ENCODE peak calls at places on chromosome 16, in four cellular contexts. One of them, this sample, is unnamed.

GRCh38 chr16:1688807-1689560 is 10.9 kb downstream of the JPT2 start:
- DNase-seq in mammary epithelial cell: peak; percentile 96
- DNase-seq in pancreas: no peak
- DNase-seq in omental fat pad: no peak
- DNase-seq in this sample: peak; percentile 94

GRCh38 chr16:19785512-19786130 is 67.5 kb downstream of the IQCK start:
- DNase-seq in mammary epithelial cell: no peak
- DNase-seq in pancreas: no peak
- DNase-seq in omental fat pad: no peak
- DNase-seq in this sample: no peak

GRCh38 chr16:24074574-24074973 is 181.6 kb upstream of the CACNG3 start:
- DNase-seq in mammary epithelial cell: no peak
- DNase-seq in pancreas: no peak
- DNase-seq in omental fat pad: no peak
- DNase-seq in this sample: no peak

GRCh38 chr16:48999034-48999433 is 282.6 kb downstream of the CBLN1 start:
- DNase-seq in mammary epithelial cell: no peak
- DNase-seq in pancreas: no peak
- DNase-seq in omental fat pad: no peak
- DNase-seq in this sample: no peak

GRCh38 chr16:68229431-68230175 is 6.3 kb downstream of the ESRP2 start:
- DNase-seq in mammary epithelial cell: peak; percentile 23
- DNase-seq in pancreas: peak; percentile 45
- DNase-seq in omental fat pad: no peak
- DNase-seq in this sample: peak; percentile 38

GRCh38 chr16:7216719-7217118 is 115.9 kb upstream of the RBFOX1 start:
- DNase-seq in mammary epithelial cell: no peak
- DNase-seq in pancreas: no peak
- DNase-seq in omental fat pad: no peak
- DNase-seq in this sample: no peak

GRCh38 chr16:67397812-67398545 is 4.7 kb upstream of the TPPP3 start:
- DNase-seq in mammary epithelial cell: peak; percentile 43
- DNase-seq in pancreas: no peak
- DNase-seq in omental fat pad: no peak
- DNase-seq in this sample: peak; percentile 66

GRCh38 chr16:75529056-75529905 is 6.6 kb downstream of the CHST5 start:
- DNase-seq in mammary epithelial cell: no peak
- DNase-seq in pancreas: no peak
- DNase-seq in omental fat pad: no peak
- DNase-seq in this sample: no peak

GRCh38 chr16:57144027-57144426 is 41.8 kb downstream of the PSME3IP1 start:
- DNase-seq in mammary epithelial cell: no peak
- DNase-seq in pancreas: no peak
- DNase-seq in omental fat pad: peak; percentile 8
- DNase-seq in this sample: no peak

GRCh38 chr16:75272097-75272548 is 20.7 kb upstream of the BCAR1 start:
- DNase-seq in mammary epithelial cell: no peak
- DNase-seq in pancreas: no peak
- DNase-seq in omental fat pad: no peak
- DNase-seq in this sample: no peak

GRCh38 chr16:57025941-57026777 is 36.8 kb downstream of the NLRC5 start:
- DNase-seq in mammary epithelial cell: no peak
- DNase-seq in pancreas: no peak
- DNase-seq in omental fat pad: no peak
- DNase-seq in this sample: no peak

GRCh38 chr16:64238576-64238975 is 883.3 kb downstream of the CDH11 start:
- DNase-seq in mammary epithelial cell: peak; percentile 0
- DNase-seq in pancreas: no peak
- DNase-seq in omental fat pad: no peak
- DNase-seq in this sample: peak; percentile 55

GRCh38 chr16:20401475-20402016 is 3.0 kb downstream of the PDILT start:
- DNase-seq in mammary epithelial cell: no peak
- DNase-seq in pancreas: no peak
- DNase-seq in omental fat pad: no peak
- DNase-seq in this sample: no peak

GRCh38 chr16:29198731-29199521 is 207.6 kb downstream of the NPIPB11 start:
- DNase-seq in mammary epithelial cell: no peak
- DNase-seq in pancreas: no peak
- DNase-seq in omental fat pad: peak; percentile 18
- DNase-seq in this sample: no peak

DNA sequence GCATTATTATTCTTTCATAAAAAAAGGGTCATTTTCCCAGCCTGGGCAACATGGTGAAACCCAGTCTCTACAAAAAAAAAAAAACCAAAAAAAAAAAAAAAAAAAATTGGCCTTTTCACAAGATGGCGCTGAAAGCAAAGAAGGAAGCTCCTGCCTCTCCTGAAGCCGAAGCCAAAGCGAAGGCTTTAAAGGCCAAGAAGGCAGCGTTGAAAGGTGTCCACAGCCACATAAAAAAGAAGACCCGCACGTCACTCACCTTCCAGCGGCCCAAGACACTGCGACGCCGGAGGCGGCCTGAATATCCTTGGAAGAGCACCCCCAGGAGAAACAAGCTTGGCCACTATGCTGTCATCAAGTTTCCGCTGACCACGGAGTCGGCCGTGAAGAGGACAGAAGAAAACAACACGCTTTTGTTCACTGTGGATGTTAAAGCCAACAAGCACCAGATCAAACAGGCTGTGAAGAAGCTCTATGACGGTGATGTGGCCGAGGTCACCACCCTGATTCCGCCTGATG is 4.9 kb upstream of the PGAP6 start:
- DNase-seq in mammary epithelial cell: no peak
- DNase-seq in pancreas: no peak
- DNase-seq in omental fat pad: no peak
- DNase-seq in this sample: no peak
- TF ChIP-seq CTCF in mammary epithelial cell: no peak
- TF ChIP-seq CTCF in pancreas: no peak
- TF ChIP-seq CTCF in omental fat pad: no peak
- TF ChIP-seq CTCF in this sample: no peak

DNA sequence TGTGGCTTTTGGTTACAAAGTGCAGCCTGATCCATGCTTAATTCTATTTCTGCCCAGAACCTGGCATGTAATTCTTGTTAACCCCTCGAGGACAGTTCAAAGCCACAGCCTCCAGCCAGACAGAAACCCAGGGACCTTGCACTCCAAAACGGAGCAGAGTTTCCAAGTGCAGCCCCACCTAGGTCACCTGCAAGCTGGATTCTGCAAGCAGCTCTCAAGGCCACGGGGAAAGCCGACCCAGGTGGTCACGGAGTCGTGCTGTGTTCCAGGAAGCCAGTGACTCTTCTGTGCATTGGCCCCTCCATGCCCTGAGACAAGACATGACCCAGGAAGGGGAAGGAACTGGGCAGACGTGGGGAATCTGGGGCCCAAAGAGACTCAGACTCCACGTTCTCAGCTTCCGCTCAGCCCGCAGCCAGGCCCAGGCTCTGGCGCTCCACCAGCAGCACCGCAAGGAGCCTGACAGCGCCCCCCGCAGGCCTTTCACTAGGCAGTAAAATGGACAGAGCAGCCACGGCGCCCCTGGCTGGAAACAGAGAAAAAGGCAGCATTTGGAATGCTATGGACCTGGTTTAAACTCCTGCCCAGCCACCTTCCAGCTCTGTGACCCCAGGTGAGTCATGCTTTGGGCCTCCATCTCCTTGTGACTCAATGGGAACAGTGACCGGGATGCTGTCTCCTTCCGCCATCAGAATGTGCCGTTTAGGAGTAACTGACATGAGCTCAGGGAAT is 27.3 kb upstream of the GSG1L start:
- DNase-seq in mammary epithelial cell: no peak
- DNase-seq in pancreas: no peak
- DNase-seq in omental fat pad: no peak
- DNase-seq in this sample: peak; percentile 25
- TF ChIP-seq CTCF in mammary epithelial cell: no peak
- TF ChIP-seq CTCF in pancreas: no peak
- TF ChIP-seq CTCF in omental fat pad: no peak
- TF ChIP-seq CTCF in this sample: peak; percentile 17

DNA sequence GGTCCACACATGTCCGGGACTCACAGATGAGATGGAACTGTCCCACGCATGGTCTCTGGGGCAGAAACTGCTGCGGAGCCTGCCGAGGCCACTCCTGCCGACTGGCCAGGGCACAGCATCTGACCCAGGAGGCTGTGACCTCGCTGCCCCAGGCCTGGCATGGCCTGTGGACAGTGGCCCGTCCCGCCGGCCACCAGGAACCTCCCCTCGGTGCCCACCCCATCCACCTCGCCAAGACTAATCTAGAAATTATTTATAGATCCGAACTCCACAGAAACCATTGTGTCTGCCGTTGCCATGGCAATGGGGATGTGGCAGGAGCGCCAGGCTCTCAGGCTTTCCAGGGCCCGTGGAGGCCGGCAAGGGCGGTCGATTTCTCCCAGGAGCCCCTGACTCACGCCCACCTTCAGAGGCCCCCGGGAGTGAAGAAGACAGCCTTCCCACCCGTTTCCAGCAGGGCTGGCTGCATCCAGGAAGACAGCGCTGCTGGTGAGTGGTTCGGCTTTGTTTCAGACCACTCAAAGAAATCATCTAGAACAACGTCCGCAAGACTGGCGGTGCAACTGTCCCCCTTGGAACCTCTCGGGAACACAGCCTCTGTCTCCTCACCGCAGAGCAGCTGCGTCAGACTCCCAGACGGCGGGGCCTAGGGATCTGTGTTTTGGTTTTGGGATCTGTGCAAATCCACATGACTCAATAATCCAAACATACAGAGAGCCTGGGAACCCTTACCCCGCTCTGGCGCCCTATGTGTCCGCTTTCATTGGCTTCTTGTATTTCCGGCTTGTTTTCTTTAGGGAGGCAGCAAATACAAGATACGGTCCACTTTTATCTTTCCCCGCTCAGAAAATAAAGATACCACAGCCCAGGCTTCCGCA is 48.4 kb upstream of the ZCCHC14 start:
- DNase-seq in mammary epithelial cell: no peak
- DNase-seq in pancreas: no peak
- DNase-seq in omental fat pad: no peak
- DNase-seq in this sample: peak; percentile 13
- TF ChIP-seq CTCF in mammary epithelial cell: no peak
- TF ChIP-seq CTCF in pancreas: no peak
- TF ChIP-seq CTCF in omental fat pad: no peak
- TF ChIP-seq CTCF in this sample: no peak

GRCh38 chr16:84746875-84747274 is 47.1 kb downstream of the USP10 start:
- DNase-seq in mammary epithelial cell: no peak
- DNase-seq in pancreas: no peak
- DNase-seq in omental fat pad: no peak
- DNase-seq in this sample: no peak
- TF ChIP-seq CTCF in mammary epithelial cell: peak; percentile 22
- TF ChIP-seq CTCF in pancreas: no peak
- TF ChIP-seq CTCF in omental fat pad: no peak
- TF ChIP-seq CTCF in this sample: peak; percentile 11

GRCh38 chr16:53631236-53631635 is 72.4 kb downstream of the RPGRIP1L start:
- DNase-seq in mammary epithelial cell: no peak
- DNase-seq in pancreas: no peak
- DNase-seq in omental fat pad: no peak
- DNase-seq in this sample: no peak
- TF ChIP-seq CTCF in mammary epithelial cell: no peak
- TF ChIP-seq CTCF in pancreas: no peak
- TF ChIP-seq CTCF in omental fat pad: no peak
- TF ChIP-seq CTCF in this sample: no peak

DNA sequence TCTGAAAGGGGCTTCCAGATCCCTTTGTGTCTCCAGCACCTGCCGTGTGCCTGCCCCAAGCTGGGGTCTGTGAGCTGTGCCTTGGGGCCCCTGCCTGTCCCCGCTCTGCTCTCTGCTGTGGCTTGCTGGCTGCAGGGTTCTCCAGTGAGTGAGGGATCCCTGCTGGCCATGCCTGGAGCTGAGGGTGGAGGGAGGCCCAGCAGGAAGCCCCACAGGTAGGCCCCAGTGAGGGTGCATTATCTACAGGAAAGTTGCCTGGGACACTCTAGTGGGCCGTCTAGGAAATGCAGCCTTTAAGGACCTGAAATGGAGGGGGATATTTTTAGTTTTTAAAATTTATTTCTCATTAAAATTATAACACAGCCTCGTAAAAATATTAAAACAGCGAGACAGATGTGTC is 50.9 kb downstream of the JPH3 start:
- DNase-seq in mammary epithelial cell: no peak
- DNase-seq in pancreas: no peak
- DNase-seq in omental fat pad: no peak
- DNase-seq in this sample: peak; percentile 1
- TF ChIP-seq CTCF in mammary epithelial cell: peak; percentile 42
- TF ChIP-seq CTCF in pancreas: no peak
- TF ChIP-seq CTCF in omental fat pad: no peak
- TF ChIP-seq CTCF in this sample: peak; percentile 20

GRCh38 chr16:15046692-15047376 is 9.0 kb downstream of the NTAN1 start:
- DNase-seq in mammary epithelial cell: no peak
- DNase-seq in pancreas: no peak
- DNase-seq in omental fat pad: no peak
- DNase-seq in this sample: no peak
- TF ChIP-seq CTCF in mammary epithelial cell: no peak
- TF ChIP-seq CTCF in pancreas: no peak
- TF ChIP-seq CTCF in omental fat pad: no peak
- TF ChIP-seq CTCF in this sample: no peak

DNA sequence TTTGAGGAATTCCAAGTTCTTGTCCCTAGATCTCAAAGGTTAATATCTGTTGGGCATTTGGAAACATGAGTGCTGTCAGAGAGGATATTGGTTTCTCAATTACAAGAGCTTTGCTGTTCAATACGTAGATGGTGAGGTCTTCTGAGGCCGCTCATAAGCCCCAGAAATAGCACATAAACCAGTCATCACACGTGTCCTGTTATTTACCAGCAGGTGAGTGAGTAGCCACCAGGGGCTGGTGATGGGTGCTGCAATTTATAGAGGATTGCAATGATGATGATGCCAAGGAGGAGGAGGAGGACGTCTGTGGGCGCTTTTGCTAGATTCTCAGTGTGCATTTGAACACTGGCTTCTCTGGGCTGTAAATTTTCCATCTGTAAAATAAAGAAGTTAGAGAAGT is 89.0 kb downstream of the SALL1 start:
- DNase-seq in mammary epithelial cell: no peak
- DNase-seq in pancreas: no peak
- DNase-seq in omental fat pad: no peak
- DNase-seq in this sample: no peak
- TF ChIP-seq CTCF in mammary epithelial cell: no peak
- TF ChIP-seq CTCF in pancreas: no peak
- TF ChIP-seq CTCF in omental fat pad: no peak
- TF ChIP-seq CTCF in this sample: no peak

GRCh38 chr16:62966626-62967025 is 930.4 kb upstream of the CDH8 start:
- DNase-seq in mammary epithelial cell: no peak
- DNase-seq in pancreas: no peak
- DNase-seq in omental fat pad: no peak
- DNase-seq in this sample: no peak
- TF ChIP-seq CTCF in mammary epithelial cell: no peak
- TF ChIP-seq CTCF in pancreas: no peak
- TF ChIP-seq CTCF in omental fat pad: no peak
- TF ChIP-seq CTCF in this sample: no peak

This sample was measured in bronchial epithelial cell.